ENCODE peak calls at places on chromosome 11, in six cellular contexts. F is pancreas, X is GM06990, L is GM13976, G is fibroblast of mammary gland, M is lung. T is an unnamed sample.

GRCh38 chr11:64996710-64997380 is at the start of gene BATF2:
- DNase-seq in F (peak), X (no peak), L (peak), G (peak), M (peak), T (no peak)

GRCh38 chr11:64489831-64490441 is 101.1 kb upstream of the SLC22A12 start:
- DNase-seq in F (peak), X (peak), L (peak), G (peak), M (peak), T (peak)

GRCh38 chr11:120097721-120098385 is 40.1 kb downstream of the TRIM29 start:
- DNase-seq in F (no peak), X (no peak), L (no peak), G (no peak), M (no peak), T (no peak)

GRCh38 chr11:27468643-27469332 is 3.8 kb downstream of the LGR4 start:
- DNase-seq in F (no peak), X (no peak), L (no peak), G (peak), M (no peak), T (no peak)

GRCh38 chr11:60625262-60625661 is 74.2 kb upstream of the MS4A8 start:
- DNase-seq in F (no peak), X (no peak), L (no peak), G (peak), M (no peak), T (no peak)

GRCh38 chr11:131295986-131296385 is 74.4 kb upstream of the NTM start:
- DNase-seq in F (no peak), X (no peak), L (no peak), G (no peak), M (no peak), T (no peak)

GRCh38 chr11:75345455-75346224 is 5.8 kb downstream of the ARRB1 start:
- DNase-seq in F (no peak), X (no peak), L (peak), G (no peak), M (no peak), T (no peak)

GRCh38 chr11:134599180-134599810 is 187.3 kb upstream of the B3GAT1 start:
- DNase-seq in F (no peak), X (no peak), L (no peak), G (no peak), M (no peak), T (no peak)

GRCh38 chr11:133115099-133115498 is 417.2 kb downstream of the OPCML start:
- DNase-seq in F (no peak), X (no peak), L (no peak), G (no peak), M (no peak), T (no peak)

GRCh38 chr11:112157274-112157766 is 6.6 kb downstream of the IL18 start:
- DNase-seq in F (no peak), X (no peak), L (no peak), G (peak), M (no peak), T (no peak)

GRCh38 chr11:27525824-27526516 is 19.4 kb upstream of the LIN7C start:
- DNase-seq in F (no peak), X (no peak), L (no peak), G (no peak), M (no peak), T (no peak)

GRCh38 chr11:102666331-102666957 is 39.1 kb downstream of the MMP27 start:
- DNase-seq in F (no peak), X (no peak), L (peak), G (peak), M (peak), T (no peak)

GRCh38 chr11:130071211-130071712 is 1.6 kb downstream of the APLP2 start:
- DNase-seq in F (no peak), X (no peak), L (no peak), G (peak), M (no peak), T (no peak)

GRCh38 chr11:113873241-113873626 is 2.1 kb downstream of the USP28 start:
- DNase-seq in F (no peak), X (no peak), L (no peak), G (peak), M (no peak), T (no peak)

GRCh38 chr11:132072044-132072879 is 701.8 kb downstream of the NTM start:
- DNase-seq in F (no peak), X (no peak), L (no peak), G (peak), M (no peak), T (no peak)

GRCh38 chr11:10017050-10017449 is 277.0 kb downstream of the SBF2 start:
- DNase-seq in F (no peak), X (no peak), L (no peak), G (no peak), M (no peak), T (no peak)

GRCh38 chr11:33402066-33402465 is 144.9 kb downstream of the HIPK3 start:
- DNase-seq in F (no peak), X (no peak), L (no peak), G (no peak), M (no peak), T (no peak)

GRCh38 chr11:562046-562645 is 1.4 kb downstream of the RASSF7 start:
- DNase-seq in F (peak), X (no peak), L (no peak), G (no peak), M (no peak), T (no peak)

GRCh38 chr11:561148-562003 is 606 bp downstream of the RASSF7 start:
- DNase-seq in F (peak), X (no peak), L (no peak), G (no peak), M (peak), T (no peak)

GRCh38 chr11:560305-561147 is at the start of the genes LMNTD2 and RASSF7:
- DNase-seq in F (peak), X (peak), L (peak), G (peak), M (peak), T (no peak)

GRCh38 chr11:563812-564578 is 3.2 kb downstream of the RASSF7 start:
- DNase-seq in F (no peak), X (no peak), L (no peak), G (no peak), M (no peak), T (no peak)

DNA sequence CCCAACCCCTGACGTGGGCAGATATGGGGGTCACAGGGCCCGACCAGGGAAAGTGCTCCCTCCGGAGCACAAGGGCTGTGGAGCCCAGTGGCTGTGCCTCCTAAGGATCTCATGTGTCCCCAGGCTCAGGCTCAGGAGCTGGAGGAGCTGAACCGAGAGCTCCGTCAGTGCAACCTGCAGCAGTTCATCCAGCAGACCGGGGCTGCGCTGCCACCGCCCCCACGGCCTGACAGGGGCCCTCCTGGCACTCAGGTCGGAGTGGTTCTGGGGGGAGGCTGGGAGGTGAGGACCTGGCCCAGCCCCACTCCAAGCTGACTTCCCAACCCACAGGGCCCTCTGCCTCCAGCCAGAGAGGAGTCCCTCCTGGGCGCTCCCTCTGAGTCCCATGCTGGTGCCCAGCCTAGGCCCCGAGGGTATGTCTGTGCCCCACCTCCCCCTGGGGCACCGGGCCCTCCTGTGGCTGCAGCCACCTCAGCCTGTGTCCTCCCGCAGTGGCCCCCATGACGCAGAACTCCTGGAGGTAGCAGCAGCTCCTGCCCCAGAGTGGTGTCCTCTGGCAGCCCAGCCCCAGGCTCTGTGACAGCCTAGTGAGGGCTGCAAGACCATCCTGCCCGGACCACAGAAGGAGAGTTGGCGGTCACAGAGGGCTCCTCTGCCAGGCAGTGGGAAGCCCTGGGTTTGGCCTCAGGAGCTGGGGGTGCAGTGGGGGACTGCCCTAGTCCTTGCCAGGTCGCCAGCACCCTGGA is 2.5 kb downstream of the RASSF7 start:
- DNase-seq in F (peak), X (no peak), L (no peak), G (no peak), M (no peak), T (no peak)
- TF ChIP-seq CTCF in F (no peak), X (no peak), L (no peak), G (no peak), M (no peak), T (no peak)

GRCh38 chr11:77959434-77959833 is 35.0 kb downstream of the INTS4 start:
- DNase-seq in F (no peak), X (no peak), L (no peak), G (peak), M (no peak), T (no peak)
- TF ChIP-seq CTCF in F (no peak), X (no peak), L (no peak), G (no peak), M (no peak), T (no peak)

GRCh38 chr11:3122775-3123201 is 42.3 kb downstream of the OSBPL5 start:
- DNase-seq in F (no peak), X (no peak), L (no peak), G (no peak), M (no peak), T (peak)

GRCh38 chr11:3121931-3122774 is 43.0 kb downstream of the OSBPL5 start:
- DNase-seq in F (no peak), X (no peak), L (peak), G (no peak), M (no peak), T (peak)

GRCh38 chr11:3123761-3124733 is 41.1 kb downstream of the OSBPL5 start:
- DNase-seq in F (peak), X (no peak), L (no peak), G (peak), M (peak), T (peak)

GRCh38 chr11:3124821-3125220 is 40.3 kb downstream of the OSBPL5 start:
- DNase-seq in F (no peak), X (no peak), L (no peak), G (no peak), M (no peak), T (peak)

DNA sequence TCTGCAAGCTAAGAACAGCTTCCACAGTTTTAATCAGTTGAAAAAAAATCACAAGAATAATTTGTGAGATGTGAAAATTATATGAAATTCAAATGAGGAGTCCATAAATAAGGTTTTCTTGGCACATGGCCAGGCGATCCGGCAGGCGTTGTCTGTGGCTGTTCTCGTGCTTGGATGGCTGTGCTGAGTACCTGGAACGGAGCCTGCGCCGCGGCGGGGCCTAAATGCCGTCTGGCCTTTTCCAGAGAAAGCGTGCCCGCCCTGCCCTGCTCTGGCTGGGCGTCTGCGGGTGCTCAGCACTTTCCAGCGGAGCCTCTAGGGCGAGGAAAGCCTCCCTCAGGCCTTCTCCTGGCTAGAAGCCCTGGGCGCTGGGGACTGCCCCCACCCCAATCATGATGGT is 41.8 kb downstream of the OSBPL5 start:
- DNase-seq in F (peak), X (no peak), L (no peak), G (peak), M (peak), T (peak)
- TF ChIP-seq CTCF in F (no peak), X (no peak), L (no peak), G (no peak), M (no peak), T (no peak)

GRCh38 chr11:69162505-69162904 is 6.8 kb downstream of the SMIM38 start:
- DNase-seq in F (no peak), X (no peak), L (no peak), G (no peak), M (no peak), T (no peak)
- TF ChIP-seq CTCF in F (no peak), X (no peak), L (no peak), G (no peak), M (no peak), T (no peak)

GRCh38 chr11:128689586-128689945 is 4.3 kb upstream of the FLI1 start:
- DNase-seq in F (no peak), X (no peak), L (peak), G (no peak), M (no peak), T (no peak)

GRCh38 chr11:128692750-128693578 is 908 bp upstream of the FLI1 start:
- DNase-seq in F (peak), X (peak), L (peak), G (peak), M (no peak), T (no peak)

GRCh38 chr11:128690746-128691091 is 3.2 kb upstream of the FLI1 start:
- DNase-seq in F (no peak), X (no peak), L (peak), G (no peak), M (no peak), T (no peak)

GRCh38 chr11:128689946-128690745 is 3.7 kb upstream of the FLI1 start:
- DNase-seq in F (no peak), X (no peak), L (no peak), G (no peak), M (no peak), T (no peak)

DNA sequence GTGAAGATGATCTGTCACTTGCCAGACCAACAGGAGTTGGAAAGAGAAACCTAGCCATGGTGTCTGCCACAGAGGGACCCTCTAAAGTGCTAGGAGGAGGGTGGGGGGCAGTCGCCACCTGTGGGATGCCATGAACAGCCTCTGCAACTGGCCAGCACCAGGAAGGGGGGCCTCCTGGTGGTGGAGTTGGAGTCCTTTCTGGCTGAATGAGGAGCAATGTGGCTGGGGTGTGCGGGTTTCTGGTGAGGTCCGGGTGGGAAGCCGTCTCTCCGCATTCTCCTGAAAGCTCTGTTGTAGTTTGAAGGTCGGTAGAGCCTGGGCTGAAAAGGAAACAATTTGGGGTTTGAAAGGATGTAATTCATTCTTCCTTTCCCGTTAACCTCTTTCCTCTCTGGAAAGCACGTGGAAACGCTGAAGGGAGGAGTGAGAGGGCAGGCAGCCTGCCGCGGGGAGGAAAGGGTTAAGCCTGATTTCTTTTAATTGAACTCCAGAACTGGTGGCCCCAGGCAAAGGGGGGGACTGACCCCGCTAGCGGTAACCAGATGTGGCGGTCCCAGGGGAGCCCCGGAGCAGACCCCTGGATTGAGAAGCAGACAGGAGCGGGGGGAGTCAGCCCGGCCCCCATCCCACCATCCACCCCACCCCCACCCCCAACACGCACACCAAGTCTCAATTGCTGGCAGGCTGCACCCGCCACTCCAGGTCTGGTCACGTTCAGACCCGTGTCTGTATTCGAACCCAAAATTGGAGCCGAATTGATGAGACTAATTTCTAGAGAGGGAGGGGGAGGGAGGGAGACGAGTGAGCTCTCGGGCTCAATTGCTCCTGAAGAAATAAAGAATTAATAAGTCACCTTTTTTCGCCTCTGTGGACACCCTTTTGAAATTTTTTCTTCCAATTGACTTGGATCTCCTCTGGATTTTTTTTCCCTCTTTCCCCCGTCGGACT is 1.8 kb upstream of the FLI1 start:
- DNase-seq in F (no peak), X (no peak), L (peak), G (no peak), M (no peak), T (no peak)
- TF ChIP-seq CTCF in F (no peak), X (no peak), L (no peak), G (peak), M (no peak), T (peak)